ENCODE peak calls at places on chromosome 13, in ten cellular contexts. Q is NCI-H345; F is tibial nerve; G is NCI-H1092 treated with DMSO at 0.1 percent for 48 hours; K is stimulated activated CD8-positive, alpha-beta memory T cell treated with anti-CD3 and anti-CD28 coated beads, Interleukin-15, amount 100 ng/mL, for 4 hours; Y is HCT116; Z is activated CD8-positive, alpha-beta T cell treated with anti-CD3 and anti-CD28 coated beads for 36 hours; R is amygdala; X is NCI-H69; D is iris pigment epithelial cell. B is an unnamed sample.

GRCh38 chr13:50449465-50449864 is 394.0 kb downstream of the DLEU7 start:
- DNase-seq in Q (no peak), F (no peak), G (no peak), K (no peak), Y (no peak), Z (no peak), R (no peak), X (no peak), D (no peak), B (peak)

GRCh38 chr13:108915095-108915633 is 285.8 kb downstream of the MYO16 start:
- DNase-seq in Q (peak), F (peak), G (peak), K (no peak), Y (no peak), Z (peak), R (no peak), X (no peak), D (peak), B (no peak)

GRCh38 chr13:95243207-95243606 is 58.0 kb downstream of the ABCC4 start:
- DNase-seq in Q (no peak), F (no peak), G (no peak), K (no peak), Y (no peak), Z (no peak), R (no peak), X (no peak), D (no peak), B (no peak)

GRCh38 chr13:32285633-32285965 is 29.6 kb downstream of the ZAR1L start:
- DNase-seq in Q (no peak), F (no peak), G (no peak), K (no peak), Y (no peak), Z (no peak), R (no peak), X (no peak), D (peak), B (no peak)

GRCh38 chr13:23554000-23554399 is 16.2 kb upstream of the TNFRSF19 start:
- DNase-seq in Q (no peak), F (no peak), G (no peak), K (no peak), Y (peak), Z (no peak), R (no peak), X (no peak), D (no peak), B (no peak)

GRCh38 chr13:109790951-109791605 is 4.7 kb upstream of the IRS2 start:
- DNase-seq in Q (peak), F (peak), G (peak), K (no peak), Y (no peak), Z (peak), R (no peak), X (peak), D (peak), B (no peak)

GRCh38 chr13:30376426-30377311 is 45.6 kb upstream of the UBE2L5 start:
- DNase-seq in Q (peak), F (no peak), G (no peak), K (no peak), Y (no peak), Z (peak), R (no peak), X (no peak), D (no peak), B (no peak)

GRCh38 chr13:24263652-24264051 is 45.7 kb upstream of the C1QTNF9 start:
- DNase-seq in Q (no peak), F (no peak), G (no peak), K (no peak), Y (no peak), Z (no peak), R (no peak), X (no peak), D (peak), B (no peak)

GRCh38 chr13:111604087-111604486 is 283.6 kb downstream of the TEX29 start:
- DNase-seq in Q (no peak), F (no peak), G (no peak), K (no peak), Y (no peak), Z (no peak), R (no peak), X (no peak), D (no peak), B (no peak)

GRCh38 chr13:105579821-105580707 is 955.4 kb downstream of the EFNB2 start:
- DNase-seq in Q (no peak), F (no peak), G (no peak), K (no peak), Y (no peak), Z (no peak), R (no peak), X (no peak), D (peak), B (no peak)

GRCh38 chr13:55244991-55245644 is 1895.6 kb upstream of the PRR20A start:
- DNase-seq in Q (no peak), F (no peak), G (peak), K (no peak), Y (no peak), Z (no peak), R (no peak), X (peak), D (no peak), B (no peak)

GRCh38 chr13:42808572-42808971 is 27.2 kb downstream of the FAM216B start:
- DNase-seq in Q (no peak), F (no peak), G (no peak), K (no peak), Y (no peak), Z (no peak), R (no peak), X (no peak), D (peak), B (no peak)

GRCh38 chr13:91155512-91156114 is 191.9 kb upstream of the MIR17HG start:
- DNase-seq in Q (no peak), F (no peak), G (no peak), K (no peak), Y (no peak), Z (no peak), R (no peak), X (peak), D (no peak), B (no peak)

GRCh38 chr13:72634859-72635258 is 92.6 kb downstream of the MZT1 start:
- DNase-seq in Q (no peak), F (no peak), G (no peak), K (no peak), Y (no peak), Z (no peak), R (no peak), X (no peak), D (no peak), B (no peak)

GRCh38 chr13:93624371-93624777 is 397.8 kb downstream of the GPC6 start:
- DNase-seq in Q (no peak), F (no peak), G (no peak), K (no peak), Y (no peak), Z (no peak), R (no peak), X (peak), D (peak), B (no peak)

GRCh38 chr13:99357149-99357596 is 50.0 kb upstream of the GPR183 start:
- DNase-seq in Q (no peak), F (no peak), G (no peak), K (no peak), Y (no peak), Z (peak), R (no peak), X (no peak), D (peak), B (peak)

GRCh38 chr13:80755925-80756324 is 415.0 kb upstream of the SPRY2 start:
- DNase-seq in Q (peak), F (no peak), G (peak), K (no peak), Y (no peak), Z (no peak), R (no peak), X (peak), D (no peak), B (no peak)

GRCh38 chr13:106129273-106129672 is 406.2 kb downstream of the EFNB2 start:
- DNase-seq in Q (peak), F (no peak), G (no peak), K (no peak), Y (no peak), Z (no peak), R (no peak), X (peak), D (no peak), B (no peak)

GRCh38 chr13:61286148-61286745 is 129.4 kb downstream of the PCDH20 start:
- DNase-seq in Q (peak), F (no peak), G (no peak), K (no peak), Y (peak), Z (peak), R (no peak), X (peak), D (no peak), B (no peak)

GRCh38 chr13:38366954-38367645 is 17.4 kb downstream of the UFM1 start:
- DNase-seq in Q (no peak), F (no peak), G (no peak), K (no peak), Y (no peak), Z (no peak), R (no peak), X (peak), D (peak), B (no peak)

GRCh38 chr13:77053192-77053591 is 26.2 kb upstream of the FBXL3 start:
- DNase-seq in Q (no peak), F (no peak), G (no peak), K (no peak), Y (no peak), Z (no peak), R (no peak), X (no peak), D (no peak), B (no peak)

GRCh38 chr13:94711561-94712286 is 621 bp downstream of the SOX21 start:
- DNase-seq in Q (peak), F (no peak), G (peak), K (no peak), Y (no peak), Z (peak), R (no peak), X (peak), D (peak), B (no peak)

GRCh38 chr13:32048816-32049215 is 17.2 kb downstream of the FRY start:
- DNase-seq in Q (no peak), F (no peak), G (no peak), K (no peak), Y (no peak), Z (no peak), R (no peak), X (peak), D (no peak), B (no peak)